ENCODE peak calls at places on chromosomes 16 and 17, in five cellular contexts. T, B, M, H and A are unnamed samples.

GRCh38 chr17:59786536-59787319 is 79.3 kb downstream of the VMP1 start:
- DNase-seq in M (no peak), H (peak; percentile 98), B (peak; percentile 62), T (peak; percentile 100), A (no peak)

GRCh38 chr16:11402051-11402744 is 56.9 kb downstream of the RMI2 start:
- DNase-seq in M (no peak), B (no peak), H (no peak), T (no peak), A (no peak)

GRCh38 chr16:67384778-67385510 is 8.4 kb downstream of the TPPP3 start:
- DNase-seq in H (no peak), T (no peak), M (no peak), B (no peak), A (no peak)

GRCh38 chr17:38879878-38880727 is 10.2 kb downstream of the LASP1 start:
- DNase-seq in M (no peak), T (peak; percentile 83), H (no peak), B (peak; percentile 96), A (peak; percentile 91)

GRCh38 chr17:30550512-30551273 is 73.5 kb downstream of the GOSR1 start:
- DNase-seq in B (no peak), M (no peak), H (no peak), T (peak; percentile 19), A (no peak)

GRCh38 chr17:45782889-45783592 is 1.1 kb upstream of the CRHR1 start:
- DNase-seq in H (peak; percentile 12), B (peak; percentile 83), M (peak; percentile 62), T (no peak), A (peak; percentile 93)

GRCh38 chr17:4433515-4434031 is at the start of gene SPNS3:
- DNase-seq in B (no peak), M (no peak), H (no peak), T (no peak), A (no peak)

GRCh38 chr16:67518676-67519075 is 10.0 kb upstream of the RIPOR1 start:
- DNase-seq in H (no peak), B (no peak), M (no peak), T (no peak), A (no peak)

GRCh38 chr16:85386467-85387170 is 226.5 kb upstream of the GSE1 start:
- DNase-seq in H (no peak), T (no peak), B (no peak), M (no peak), A (no peak)

GRCh38 chr16:85384831-85385462 is 228.2 kb upstream of the GSE1 start:
- DNase-seq in H (peak; percentile 58), T (no peak), M (no peak), B (no peak), A (no peak)

GRCh38 chr16:85383836-85384825 is 229.0 kb upstream of the GSE1 start:
- DNase-seq in M (no peak), T (no peak), H (no peak), B (no peak), A (peak; percentile 45)

GRCh38 chr16:85387171-85387507 is 226.0 kb upstream of the GSE1 start:
- DNase-seq in M (no peak), B (no peak), H (no peak), T (no peak), A (no peak)

DNA sequence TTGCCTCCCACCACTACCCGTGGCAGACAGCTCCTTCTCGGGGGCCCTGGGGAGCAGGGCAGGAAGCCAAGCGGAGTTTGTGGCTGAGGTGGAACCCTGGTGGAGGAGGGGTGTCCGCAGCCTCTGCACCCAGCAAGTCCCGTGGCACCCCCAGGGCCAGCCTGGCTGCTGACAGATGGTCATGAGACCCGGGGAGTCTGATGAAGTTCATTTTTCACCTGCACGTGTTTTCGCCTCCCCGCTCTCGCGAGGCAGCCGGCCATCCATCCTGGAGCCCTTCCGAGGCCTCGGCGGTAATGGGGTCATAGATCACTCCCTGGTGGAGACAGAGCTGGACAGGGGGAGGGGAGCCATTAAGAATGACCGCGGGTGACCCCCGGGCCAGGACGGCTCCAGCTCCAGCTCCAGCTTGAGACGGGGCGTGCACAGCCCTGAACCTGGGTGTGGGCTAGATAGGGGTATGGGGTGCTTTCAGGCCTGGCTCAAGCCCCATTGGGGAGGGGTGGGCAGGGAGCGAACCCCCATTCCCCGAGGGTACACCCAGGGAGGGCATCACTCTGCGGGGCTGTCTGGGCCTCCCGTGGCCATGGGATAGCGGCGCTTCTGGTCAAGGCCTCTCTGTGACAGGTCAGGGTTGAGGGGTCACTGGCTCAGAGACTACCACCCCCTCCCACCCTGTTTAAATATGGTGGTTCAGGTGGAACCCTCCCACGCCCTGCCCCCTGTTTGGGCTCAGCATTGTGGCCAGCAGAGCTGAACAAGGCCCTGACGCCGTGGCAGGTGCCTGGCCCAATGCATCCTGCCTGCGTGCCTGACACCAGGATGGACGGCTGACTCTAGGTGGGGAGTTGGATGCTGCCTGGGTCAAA is 227.4 kb upstream of the GSE1 start:
- DNase-seq in M (no peak), T (no peak), H (no peak), B (no peak), A (peak; percentile 44)
- H4K91ac ChIP-seq in M (no peak overlapping the region), T (no peak overlapping the region), H (no peak overlapping the region), B (no peak overlapping the region), A (no peak overlapping the region)

GRCh38 chr16:54268766-54269165 is 17.8 kb downstream of the IRX3 start:
- DNase-seq in B (peak; percentile 8), T (no peak), H (no peak), M (no peak), A (no peak)
- H4K91ac ChIP-seq in B (no peak overlapping the region), T (no peak overlapping the region), H (no peak overlapping the region), M (no peak overlapping the region), A (no peak overlapping the region)

DNA sequence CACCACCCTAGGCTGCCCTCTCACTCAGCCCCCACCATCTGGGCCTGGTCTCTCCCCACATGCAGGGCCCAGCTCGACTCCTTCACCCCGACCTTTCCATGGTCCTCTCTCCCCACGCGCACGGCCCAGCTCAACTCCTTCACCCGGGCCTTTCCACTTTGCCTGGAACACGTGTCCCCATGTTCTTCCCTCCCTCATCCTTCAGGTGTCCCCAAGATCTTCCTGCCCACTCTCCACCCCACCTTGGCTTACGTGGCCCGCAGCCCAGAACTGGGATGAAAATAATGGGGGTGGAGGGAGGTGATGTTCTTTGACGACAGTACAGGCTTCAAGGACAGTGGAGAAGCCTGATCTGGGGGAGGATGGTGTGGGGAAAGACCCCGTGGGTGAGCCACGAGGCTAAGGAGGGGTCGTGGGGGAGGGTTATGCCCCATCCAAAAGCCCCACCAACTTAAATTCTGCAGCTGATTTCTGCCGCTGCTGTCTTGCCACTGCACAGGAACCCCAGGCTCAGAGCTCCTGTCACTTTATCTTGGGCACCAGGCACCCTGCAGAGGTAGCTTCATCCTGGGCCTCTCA is 9.9 kb upstream of the MEAK7 start:
- DNase-seq in H (no peak), B (no peak), T (no peak), M (no peak), A (no peak)
- H4K91ac ChIP-seq in H (peak overlapping the region; percentile 22), B (no peak overlapping the region), T (peak overlapping the region; percentile 53), M (no peak overlapping the region), A (peak overlapping the region; percentile 10)

GRCh38 chr16:24978370-24978914 is 36.7 kb downstream of the ARHGAP17 start:
- DNase-seq in B (no peak), H (no peak), T (no peak), M (no peak), A (no peak)
- H4K91ac ChIP-seq in B (no peak overlapping the region), H (no peak overlapping the region), T (peak overlapping the region; percentile 97), M (no peak overlapping the region), A (no peak overlapping the region)

GRCh38 chr16:1944612-1945199 is 1.7 kb upstream of the MSRB1 start:
- DNase-seq in T (no peak), M (no peak), B (peak; percentile 30), H (no peak), A (no peak)

GRCh38 chr16:1941924-1942809 is 832 bp downstream of the MSRB1 start:
- DNase-seq in H (peak; percentile 79), M (no peak), T (no peak), B (peak; percentile 29), A (no peak)

GRCh38 chr16:1941162-1941923 is 1.7 kb downstream of the MSRB1 start:
- DNase-seq in T (no peak), H (peak; percentile 83), M (no peak), B (peak; percentile 75), A (no peak)

GRCh38 chr16:1940273-1941161 is 2.5 kb downstream of the MSRB1 start:
- DNase-seq in B (no peak), H (peak; percentile 78), M (no peak), T (no peak), A (no peak)

GRCh38 chr16:1942810-1943726 is at the start of gene MSRB1:
- DNase-seq in M (peak; percentile 99), H (peak; percentile 100), T (peak; percentile 96), B (peak; percentile 100), A (peak; percentile 100)
- H4K91ac ChIP-seq in M (no peak within 1 kb of the TSS), H (peak within 1 kb of the TSS; percentile 88), T (no peak within 1 kb of the TSS), B (no peak within 1 kb of the TSS), A (peak within 1 kb of the TSS; percentile 91)